ENCODE peak calls at places on chromosomes 16 and 17, in six cellular contexts. One of them, this sample, is unnamed.

GRCh38 chr16:67404740-67405226 is 11.5 kb upstream of the TPPP3 start:
- DNase-seq in mucosa of descending colon: peak
- DNase-seq in A549: no peak
- DNase-seq in HCT116: peak
- DNase-seq in CD8-positive, alpha-beta T cell: no peak
- DNase-seq in cardiac fibroblast: no peak
- DNase-seq in this sample: no peak

GRCh38 chr17:3712811-3713463 is 10.8 kb upstream of the HASPIN start:
- DNase-seq in CD8-positive, alpha-beta T cell: no peak
- DNase-seq in mucosa of descending colon: peak
- DNase-seq in A549: no peak
- DNase-seq in HCT116: no peak
- DNase-seq in cardiac fibroblast: no peak
- DNase-seq in this sample: no peak

GRCh38 chr16:60811657-60812056 is 1224.6 kb downstream of the CDH8 start:
- DNase-seq in HCT116: no peak
- DNase-seq in mucosa of descending colon: no peak
- DNase-seq in A549: no peak
- DNase-seq in CD8-positive, alpha-beta T cell: no peak
- DNase-seq in cardiac fibroblast: no peak
- DNase-seq in this sample: no peak

GRCh38 chr17:61128671-61129115 is 270.9 kb upstream of the TBX2 start:
- DNase-seq in HCT116: no peak
- DNase-seq in A549: no peak
- DNase-seq in mucosa of descending colon: no peak
- DNase-seq in cardiac fibroblast: peak
- DNase-seq in CD8-positive, alpha-beta T cell: no peak
- DNase-seq in this sample: no peak

GRCh38 chr17:45341389-45342158 is 24.8 kb upstream of the MAP3K14 start:
- DNase-seq in A549: peak
- DNase-seq in HCT116: peak
- DNase-seq in mucosa of descending colon: peak
- DNase-seq in cardiac fibroblast: peak
- DNase-seq in CD8-positive, alpha-beta T cell: no peak
- DNase-seq in this sample: no peak

GRCh38 chr17:59221159-59221847 is 992 bp downstream of the GDPD1 start:
- DNase-seq in cardiac fibroblast: no peak
- DNase-seq in mucosa of descending colon: peak
- DNase-seq in CD8-positive, alpha-beta T cell: no peak
- DNase-seq in HCT116: no peak
- DNase-seq in A549: no peak
- DNase-seq in this sample: no peak

GRCh38 chr16:12545792-12546342 is 257.8 kb downstream of the CPPED1 start:
- DNase-seq in CD8-positive, alpha-beta T cell: no peak
- DNase-seq in mucosa of descending colon: no peak
- DNase-seq in A549: no peak
- DNase-seq in HCT116: no peak
- DNase-seq in cardiac fibroblast: no peak
- DNase-seq in this sample: no peak

GRCh38 chr17:61200349-61200735 is 199.3 kb upstream of the TBX2 start:
- DNase-seq in A549: no peak
- DNase-seq in CD8-positive, alpha-beta T cell: no peak
- DNase-seq in cardiac fibroblast: no peak
- DNase-seq in HCT116: no peak
- DNase-seq in mucosa of descending colon: no peak
- DNase-seq in this sample: no peak

GRCh38 chr16:24151482-24151939 is 104.6 kb upstream of the CACNG3 start:
- DNase-seq in HCT116: no peak
- DNase-seq in cardiac fibroblast: no peak
- DNase-seq in A549: no peak
- DNase-seq in CD8-positive, alpha-beta T cell: no peak
- DNase-seq in mucosa of descending colon: no peak
- DNase-seq in this sample: no peak

GRCh38 chr17:8856869-8857575 is 10.5 kb downstream of the PIK3R6 start:
- DNase-seq in mucosa of descending colon: no peak
- DNase-seq in cardiac fibroblast: no peak
- DNase-seq in HCT116: no peak
- DNase-seq in CD8-positive, alpha-beta T cell: no peak
- DNase-seq in A549: no peak
- DNase-seq in this sample: no peak

GRCh38 chr16:7364054-7364407 is 31.4 kb downstream of the RBFOX1 start:
- DNase-seq in cardiac fibroblast: no peak
- DNase-seq in HCT116: no peak
- DNase-seq in mucosa of descending colon: no peak
- DNase-seq in A549: no peak
- DNase-seq in CD8-positive, alpha-beta T cell: no peak
- DNase-seq in this sample: no peak

GRCh38 chr17:1159781-1160180 is 20.0 kb downstream of the ABR start:
- DNase-seq in mucosa of descending colon: no peak
- DNase-seq in cardiac fibroblast: no peak
- DNase-seq in A549: no peak
- DNase-seq in CD8-positive, alpha-beta T cell: no peak
- DNase-seq in HCT116: no peak
- DNase-seq in this sample: no peak

GRCh38 chr17:30363715-30364202 is 15.0 kb upstream of the CPD start:
- DNase-seq in A549: no peak
- DNase-seq in cardiac fibroblast: peak
- DNase-seq in mucosa of descending colon: peak
- DNase-seq in CD8-positive, alpha-beta T cell: peak
- DNase-seq in HCT116: no peak
- DNase-seq in this sample: peak

GRCh38 chr17:59607817-59608403 is 11.8 kb upstream of the CLTC start:
- DNase-seq in HCT116: no peak
- DNase-seq in mucosa of descending colon: no peak
- DNase-seq in CD8-positive, alpha-beta T cell: no peak
- DNase-seq in A549: peak
- DNase-seq in cardiac fibroblast: no peak
- DNase-seq in this sample: no peak

GRCh38 chr16:88857728-88858339 is 907 bp downstream of the TRAPPC2L start:
- DNase-seq in HCT116: peak
- DNase-seq in cardiac fibroblast: peak
- DNase-seq in mucosa of descending colon: peak
- DNase-seq in A549: peak
- DNase-seq in CD8-positive, alpha-beta T cell: peak
- DNase-seq in this sample: peak

GRCh38 chr17:8822401-8823035 is 23.4 kb upstream of the MFSD6L start:
- DNase-seq in mucosa of descending colon: no peak
- DNase-seq in CD8-positive, alpha-beta T cell: peak
- DNase-seq in HCT116: no peak
- DNase-seq in cardiac fibroblast: no peak
- DNase-seq in A549: no peak
- DNase-seq in this sample: no peak

GRCh38 chr17:17855976-17856375 is 19.2 kb upstream of the SREBF1 start:
- DNase-seq in CD8-positive, alpha-beta T cell: no peak
- DNase-seq in cardiac fibroblast: peak
- DNase-seq in mucosa of descending colon: no peak
- DNase-seq in A549: no peak
- DNase-seq in HCT116: no peak
- DNase-seq in this sample: no peak

DNA sequence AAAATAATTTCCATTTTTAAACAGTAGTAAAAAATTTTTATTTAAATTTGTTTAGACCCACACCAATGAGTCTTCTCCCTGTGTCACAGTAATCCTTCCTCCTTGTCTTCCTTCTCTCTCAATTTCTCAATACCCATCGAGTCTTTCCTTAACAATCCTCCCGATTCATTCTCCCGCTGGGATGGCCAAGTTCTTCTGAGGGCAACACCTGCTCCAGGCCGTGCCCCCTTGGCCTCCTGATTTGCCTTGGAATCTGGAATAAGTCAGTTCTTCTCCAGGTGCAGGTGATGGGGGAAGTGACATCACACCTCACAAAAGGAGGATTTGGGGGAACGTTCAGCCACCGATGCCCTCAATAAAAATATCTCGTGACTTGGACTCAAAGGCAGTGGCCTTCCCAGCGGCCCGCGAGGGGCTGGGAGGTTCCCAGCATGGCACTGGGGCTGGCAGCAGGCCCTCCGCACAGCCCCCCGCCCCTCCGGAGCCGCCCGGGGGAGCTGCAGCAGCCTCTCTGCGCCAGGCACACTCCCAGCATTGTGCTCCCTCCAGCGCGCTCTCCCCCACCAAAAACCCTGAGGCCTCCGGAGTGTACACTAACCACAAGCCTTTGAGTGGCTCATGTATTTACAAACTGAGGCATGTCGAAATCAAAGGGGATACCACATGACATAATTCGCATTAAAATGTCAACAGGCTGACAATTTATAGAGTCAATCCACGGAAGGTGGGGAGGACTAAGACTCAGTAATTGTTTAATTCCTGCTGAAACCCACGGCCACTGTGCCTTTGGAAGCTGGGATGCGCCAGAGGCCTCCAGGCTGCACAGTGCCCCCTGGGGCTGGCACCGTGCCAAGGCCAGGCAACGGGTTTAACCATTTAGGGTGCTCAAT is 120.5 kb downstream of the ZFHX3 start:
- DNase-seq in mucosa of descending colon: no peak
- DNase-seq in HCT116: no peak
- DNase-seq in CD8-positive, alpha-beta T cell: no peak
- DNase-seq in A549: peak
- DNase-seq in cardiac fibroblast: peak
- DNase-seq in this sample: no peak
- TF ChIP-seq CTCF in mucosa of descending colon: no peak
- TF ChIP-seq CTCF in HCT116: no peak
- TF ChIP-seq CTCF in CD8-positive, alpha-beta T cell: no peak
- TF ChIP-seq CTCF in A549: no peak
- TF ChIP-seq CTCF in cardiac fibroblast: no peak
- TF ChIP-seq CTCF in this sample: no peak

GRCh38 chr17:53570731-53571130 is 252.0 kb upstream of the KIF2B start:
- DNase-seq in HCT116: no peak
- DNase-seq in mucosa of descending colon: no peak
- DNase-seq in cardiac fibroblast: no peak
- DNase-seq in CD8-positive, alpha-beta T cell: no peak
- DNase-seq in A549: no peak
- DNase-seq in this sample: no peak
- TF ChIP-seq CTCF in HCT116: no peak
- TF ChIP-seq CTCF in mucosa of descending colon: no peak
- TF ChIP-seq CTCF in cardiac fibroblast: no peak
- TF ChIP-seq CTCF in CD8-positive, alpha-beta T cell: no peak
- TF ChIP-seq CTCF in A549: peak
- TF ChIP-seq CTCF in this sample: no peak

GRCh38 chr17:71422968-71423367 is 697.9 kb upstream of the SOX9 start:
- DNase-seq in CD8-positive, alpha-beta T cell: no peak
- DNase-seq in cardiac fibroblast: no peak
- DNase-seq in A549: no peak
- DNase-seq in mucosa of descending colon: no peak
- DNase-seq in HCT116: no peak
- DNase-seq in this sample: no peak

GRCh38 chr17:71428897-71429296 is 691.9 kb upstream of the SOX9 start:
- DNase-seq in A549: no peak
- DNase-seq in mucosa of descending colon: no peak
- DNase-seq in cardiac fibroblast: no peak
- DNase-seq in HCT116: no peak
- DNase-seq in CD8-positive, alpha-beta T cell: no peak
- DNase-seq in this sample: no peak

GRCh38 chr17:71427801-71428200 is 693.0 kb upstream of the SOX9 start:
- DNase-seq in A549: no peak
- DNase-seq in CD8-positive, alpha-beta T cell: no peak
- DNase-seq in mucosa of descending colon: no peak
- DNase-seq in HCT116: no peak
- DNase-seq in cardiac fibroblast: no peak
- DNase-seq in this sample: no peak

DNA sequence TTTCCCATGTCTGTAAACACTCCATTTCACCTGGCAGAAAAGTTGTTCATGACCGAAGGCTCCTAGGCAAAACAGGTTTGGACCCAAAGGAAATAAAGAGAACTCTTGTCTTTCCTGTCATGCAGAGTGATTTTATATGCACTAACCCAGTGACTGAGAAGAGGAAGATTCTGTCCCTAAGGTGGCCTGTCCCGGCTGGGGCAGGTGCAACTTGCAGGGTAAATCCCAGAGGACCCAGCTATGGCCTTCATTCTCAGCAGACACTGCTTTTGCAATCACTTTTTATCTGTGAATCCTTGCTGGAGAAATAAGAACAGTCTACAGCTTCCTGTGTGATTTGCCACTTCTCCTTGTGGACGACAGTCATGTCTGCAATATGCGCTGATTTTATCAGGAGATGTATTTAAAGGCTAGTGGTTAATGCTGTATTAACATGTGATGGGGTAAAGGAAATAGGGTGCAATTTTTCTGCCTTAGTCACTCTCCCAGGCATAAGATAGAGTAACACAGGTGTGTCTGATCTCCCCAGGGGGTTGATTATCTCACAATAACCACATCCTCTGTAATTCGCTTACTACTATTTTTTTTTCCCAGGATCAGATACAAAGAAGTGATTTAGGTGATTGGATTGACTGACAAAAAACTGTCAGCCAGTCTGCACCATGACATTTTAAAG is 696.8 kb upstream of the SOX9 start:
- DNase-seq in CD8-positive, alpha-beta T cell: no peak
- DNase-seq in HCT116: peak
- DNase-seq in cardiac fibroblast: no peak
- DNase-seq in mucosa of descending colon: no peak
- DNase-seq in A549: peak
- DNase-seq in this sample: no peak
- TF ChIP-seq CTCF in CD8-positive, alpha-beta T cell: no peak
- TF ChIP-seq CTCF in HCT116: peak
- TF ChIP-seq CTCF in cardiac fibroblast: no peak
- TF ChIP-seq CTCF in mucosa of descending colon: no peak
- TF ChIP-seq CTCF in A549: no peak
- TF ChIP-seq CTCF in this sample: no peak

DNA sequence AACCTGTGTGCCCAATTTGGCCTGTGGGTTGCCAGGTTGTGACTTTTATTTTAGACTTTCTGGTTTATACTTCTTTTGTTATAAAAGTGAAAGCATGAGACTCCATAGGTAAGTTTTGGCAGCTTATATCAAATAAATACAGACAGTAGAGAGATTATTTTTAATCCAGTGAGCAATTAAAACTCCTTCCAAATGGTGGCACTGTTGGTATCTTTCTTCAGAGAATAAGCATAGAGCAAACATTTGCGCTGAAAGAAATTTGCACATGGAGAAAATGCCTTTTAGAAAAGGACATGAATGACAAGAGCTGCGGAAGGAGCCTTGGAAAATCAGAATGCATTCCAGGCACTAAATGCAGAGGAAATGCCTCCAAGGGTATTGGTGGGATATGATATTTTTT is 46.1 kb upstream of the DNAJA2 start:
- DNase-seq in mucosa of descending colon: no peak
- DNase-seq in cardiac fibroblast: peak
- DNase-seq in HCT116: no peak
- DNase-seq in A549: peak
- DNase-seq in CD8-positive, alpha-beta T cell: no peak
- DNase-seq in this sample: no peak
- TF ChIP-seq CTCF in mucosa of descending colon: no peak
- TF ChIP-seq CTCF in cardiac fibroblast: peak
- TF ChIP-seq CTCF in HCT116: peak
- TF ChIP-seq CTCF in A549: peak
- TF ChIP-seq CTCF in CD8-positive, alpha-beta T cell: no peak
- TF ChIP-seq CTCF in this sample: no peak